ENCODE peak calls at places on chromosomes 12 and 14, in five cellular contexts. Q, X, G, W and Y are unnamed samples.

GRCh38 chr12:121811434-121812319 is 7.9 kb downstream of the SETD1B start:
- DNase-seq in G (no peak), X (peak; percentile 79), Q (peak; percentile 93), W (peak; percentile 51), Y (peak; percentile 71)

GRCh38 chr12:123859035-123859434 is 96.9 kb downstream of the DNAH10 start:
- DNase-seq in W (no peak), Q (no peak), G (no peak), X (no peak), Y (no peak)

GRCh38 chr12:26906024-26906423 is 31.8 kb downstream of the INTS13 start:
- DNase-seq in Q (no peak), G (no peak), X (no peak), W (no peak), Y (no peak)

GRCh38 chr14:79842270-79842669 is 369.0 kb downstream of the DIO2 start:
- DNase-seq in Q (no peak), W (no peak), G (no peak), X (no peak), Y (peak; percentile 71)

GRCh38 chr14:70709726-70710382 is 68.1 kb downstream of the TTC9 start:
- DNase-seq in X (no peak), Q (no peak), W (no peak), G (no peak), Y (no peak)

GRCh38 chr12:6635375-6635855 is 344 bp downstream of the LPAR5 start:
- DNase-seq in Q (no peak), X (no peak), G (no peak), W (peak; percentile 69), Y (no peak)

GRCh38 chr14:24817638-24818053 is 183.7 kb upstream of the GZMB start:
- DNase-seq in W (no peak), X (no peak), G (no peak), Q (no peak), Y (no peak)

GRCh38 chr14:104146651-104147345 is 8.4 kb downstream of the KIF26A start:
- DNase-seq in G (no peak), W (no peak), X (no peak), Q (no peak), Y (no peak)

GRCh38 chr12:68675098-68675842 is 11.5 kb upstream of the NUP107 start:
- DNase-seq in G (no peak), W (no peak), X (no peak), Q (no peak), Y (no peak)

GRCh38 chr12:125015680-125016310 is 22.4 kb downstream of the BRI3BP start:
- DNase-seq in W (peak; percentile 6), Q (peak; percentile 41), G (no peak), X (no peak), Y (peak; percentile 17)

GRCh38 chr14:70011098-70011497 is 131.9 kb downstream of the SMOC1 start:
- DNase-seq in X (no peak), G (no peak), W (peak; percentile 26), Q (no peak), Y (no peak)

GRCh38 chr12:23540572-23540971 is 408.9 kb downstream of the SOX5 start:
- DNase-seq in X (no peak), G (no peak), W (no peak), Q (no peak), Y (no peak)

GRCh38 chr14:72758420-72758819 is 135.5 kb downstream of the DPF3 start:
- DNase-seq in Q (no peak), X (no peak), W (no peak), G (no peak), Y (no peak)

GRCh38 chr12:115963030-115963480 is 314.4 kb downstream of the MED13L start:
- DNase-seq in G (no peak), W (no peak), X (no peak), Q (no peak), Y (peak; percentile 74)

GRCh38 chr12:2393016-2393415 is 340.2 kb downstream of the CACNA1C start:
- DNase-seq in G (no peak), W (no peak), X (no peak), Q (no peak), Y (no peak)

GRCh38 chr12:63151061-63151897 is at the start of gene AVPR1A:
- DNase-seq in W (peak; percentile 7), Q (no peak), X (peak; percentile 62), G (no peak), Y (peak; percentile 14)

GRCh38 chr14:37167151-37168047 is 5.0 kb downstream of the SLC25A21 start:
- DNase-seq in Q (no peak), X (no peak), W (no peak), G (no peak), Y (no peak)